ENCODE peak calls at places on chromosomes 5 and 9, in four cellular contexts. R is astrocyte, L is cardiac fibroblast, B is aorta. Q is an unnamed sample.

GRCh38 chr9:114203410-114204140 is 48.2 kb downstream of the COL27A1 start:
- DNase-seq in R (peak), L (no peak), B (no peak), Q (no peak)

GRCh38 chr9:92406506-92406905 is 2.1 kb upstream of the OGN start:
- DNase-seq in R (peak), L (no peak), B (peak), Q (no peak)

GRCh38 chr9:124218438-124219289 is 39.1 kb upstream of the NEK6 start:
- DNase-seq in R (peak), L (peak), B (peak), Q (no peak)

GRCh38 chr5:111782171-111782570 is 25.2 kb upstream of the NREP start:
- DNase-seq in R (no peak), L (peak), B (no peak), Q (no peak)

GRCh38 chr9:34571180-34571800 is 18.2 kb downstream of the CNTFR start:
- DNase-seq in R (no peak), L (no peak), B (no peak), Q (no peak)

GRCh38 chr5:162248107-162248713 is 180.6 kb downstream of the GABRG2 start:
- DNase-seq in R (no peak), L (no peak), B (no peak), Q (no peak)

GRCh38 chr9:20582150-20582549 is 40.1 kb downstream of the MLLT3 start:
- DNase-seq in R (no peak), L (no peak), B (no peak), Q (no peak)

GRCh38 chr5:150075233-150075632 is 11.1 kb downstream of the CSF1R start:
- DNase-seq in R (no peak), L (no peak), B (no peak), Q (peak)

GRCh38 chr5:7392401-7393024 is 3.4 kb upstream of the ADCY2 start:
- DNase-seq in R (peak), L (peak), B (no peak), Q (no peak)

GRCh38 chr9:131323629-131324028 is 34.1 kb downstream of the PLPP7 start:
- DNase-seq in R (no peak), L (no peak), B (peak), Q (no peak)

GRCh38 chr5:93585054-93585751 is 2.2 kb downstream of the NR2F1 start:
- DNase-seq in R (no peak), L (no peak), B (no peak), Q (peak)

GRCh38 chr5:88833371-88834107 is 49.4 kb downstream of the MEF2C start:
- DNase-seq in R (peak), L (peak), B (peak), Q (no peak)

GRCh38 chr9:106284300-106284699 is 578.7 kb upstream of the ZNF462 start:
- DNase-seq in R (no peak), L (no peak), B (no peak), Q (peak)

GRCh38 chr5:80711938-80712337 is 57.2 kb upstream of the DHFR start:
- DNase-seq in R (no peak), L (peak), B (no peak), Q (peak)

GRCh38 chr9:4223434-4223833 is 76.4 kb downstream of the GLIS3 start:
- DNase-seq in R (no peak), L (no peak), B (no peak), Q (no peak)

GRCh38 chr9:6605202-6605601 is 40.3 kb downstream of the GLDC start:
- DNase-seq in R (no peak), L (no peak), B (no peak), Q (no peak)

GRCh38 chr5:74579215-74579614 is 61.3 kb downstream of the ENC1 start:
- DNase-seq in R (peak), L (peak), B (no peak), Q (no peak)

GRCh38 chr9:6152824-6153223 is 62.8 kb upstream of the IL33 start:
- DNase-seq in R (no peak), L (no peak), B (no peak), Q (no peak)

GRCh38 chr9:106288689-106289088 is 574.3 kb upstream of the ZNF462 start:
- DNase-seq in R (no peak), L (no peak), B (no peak), Q (no peak)

GRCh38 chr5:67214713-67215591 is 18.4 kb upstream of the CD180 start:
- DNase-seq in R (no peak), L (no peak), B (no peak), Q (no peak)

GRCh38 chr9:111952559-111952958 is 55.9 kb downstream of the UGCG start:
- DNase-seq in R (peak), L (peak), B (no peak), Q (no peak)

GRCh38 chr9:133725886-133726285 is 12.3 kb downstream of the SARDH start:
- DNase-seq in R (no peak), L (no peak), B (no peak), Q (no peak)

GRCh38 chr9:23754551-23754950 is 71.5 kb downstream of the ELAVL2 start:
- DNase-seq in R (no peak), L (no peak), B (no peak), Q (no peak)

GRCh38 chr5:157203417-157203816 is 22.8 kb downstream of the ITK start:
- DNase-seq in R (no peak), L (no peak), B (no peak), Q (no peak)

GRCh38 chr5:94523018-94523417 is 95.4 kb downstream of the KIAA0825 start:
- DNase-seq in R (no peak), L (no peak), B (no peak), Q (no peak)

GRCh38 chr5:150636391-150637244 is 3.8 kb upstream of the SYNPO start:
- DNase-seq in R (peak), L (peak), B (peak), Q (no peak)

GRCh38 chr5:118441034-118441433 is 547.3 kb downstream of the DTWD2 start:
- DNase-seq in R (no peak), L (no peak), B (no peak), Q (no peak)

GRCh38 chr9:133512253-133513213 is 12.2 kb downstream of the MYMK start:
- DNase-seq in R (no peak), L (no peak), B (no peak), Q (no peak)

GRCh38 chr5:78896128-78896527 is 89.0 kb downstream of the ARSB start:
- DNase-seq in R (peak), L (peak), B (no peak), Q (no peak)

GRCh38 chr5:73182282-73182681 is 9.3 kb downstream of the TMEM174 start:
- DNase-seq in R (no peak), L (no peak), B (no peak), Q (no peak)

GRCh38 chr5:53041071-53041692 is 52.0 kb downstream of the ITGA2 start:
- DNase-seq in R (peak), L (peak), B (no peak), Q (no peak)

GRCh38 chr9:111449705-111450104 is 34.5 kb downstream of the ECPAS start:
- DNase-seq in R (no peak), L (no peak), B (no peak), Q (no peak)

GRCh38 chr5:160020266-160020770 is 11.4 kb downstream of the TTC1 start:
- DNase-seq in R (no peak), L (no peak), B (no peak), Q (no peak)

GRCh38 chr9:75088646-75089368 is 493 bp downstream of the OSTF1 start:
- DNase-seq in R (peak), L (peak), B (peak), Q (peak)

GRCh38 chr5:133889271-133889905 is 79.0 kb downstream of the C5orf15 start:
- DNase-seq in R (no peak), L (no peak), B (no peak), Q (no peak)

GRCh38 chr9:35909274-35909673 is at the start of gene SPAAR:
- DNase-seq in R (no peak), L (no peak), B (no peak), Q (no peak)

GRCh38 chr9:35912791-35913400 is 3.6 kb downstream of the SPAAR start:
- DNase-seq in R (no peak), L (no peak), B (no peak), Q (no peak)

GRCh38 chr9:35909687-35910612 is 660 bp downstream of the SPAAR start:
- DNase-seq in R (no peak), L (peak), B (no peak), Q (no peak)

GRCh38 chr9:35911690-35912089 is 2.4 kb downstream of the SPAAR start:
- DNase-seq in R (no peak), L (no peak), B (no peak), Q (no peak)

GRCh38 chr9:35910613-35911488 is 1.6 kb downstream of the SPAAR start:
- DNase-seq in R (peak), L (peak), B (no peak), Q (peak)
- H3K4me3 ChIP-seq in R (no peak), L (peak), B (no peak), Q (no peak)

GRCh38 chr5:83472213-83472507 is 616 bp downstream of the VCAN start:
- DNase-seq in R (no peak), L (no peak), B (no peak), Q (no peak)
- H3K4me3 ChIP-seq in R (peak), L (peak), B (peak), Q (peak)

DNA sequence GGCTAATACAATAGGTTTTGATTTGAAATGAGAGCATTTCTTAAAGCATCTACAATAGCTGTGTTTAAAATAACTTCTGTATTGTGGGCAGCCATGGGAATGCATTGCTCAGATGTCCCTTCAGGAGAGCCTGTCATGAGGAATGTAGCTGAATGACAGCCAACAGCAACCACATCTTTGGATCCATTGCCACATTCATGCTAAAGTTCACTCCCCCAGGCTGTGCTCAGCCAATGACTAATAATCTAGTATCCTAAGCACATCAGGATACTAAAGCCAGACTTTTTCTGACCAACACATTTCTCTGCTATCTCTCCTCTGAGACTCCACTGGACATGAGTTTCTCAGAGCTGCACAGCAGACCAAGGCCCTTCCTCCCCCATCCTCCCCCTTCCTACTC is 45.5 kb downstream of the HTR1A start:
- DNase-seq in R (peak), L (peak), B (no peak), Q (no peak)
- H3K4me3 ChIP-seq in R (no peak), L (no peak), B (no peak), Q (no peak)

GRCh38 chr9:137218212-137218753 is 3.8 kb downstream of the RNF208 start:
- DNase-seq in R (no peak), L (no peak), B (no peak), Q (no peak)

GRCh38 chr9:137217276-137218211 is 4.5 kb downstream of the RNF208 start:
- DNase-seq in R (no peak), L (peak), B (no peak), Q (peak)

GRCh38 chr9:137220317-137221094 is 1.5 kb downstream of the RNF208 start:
- DNase-seq in R (no peak), L (no peak), B (no peak), Q (no peak)

GRCh38 chr9:137219757-137220316 is 2.2 kb downstream of the RNF208 start:
- DNase-seq in R (no peak), L (no peak), B (no peak), Q (no peak)

DNA sequence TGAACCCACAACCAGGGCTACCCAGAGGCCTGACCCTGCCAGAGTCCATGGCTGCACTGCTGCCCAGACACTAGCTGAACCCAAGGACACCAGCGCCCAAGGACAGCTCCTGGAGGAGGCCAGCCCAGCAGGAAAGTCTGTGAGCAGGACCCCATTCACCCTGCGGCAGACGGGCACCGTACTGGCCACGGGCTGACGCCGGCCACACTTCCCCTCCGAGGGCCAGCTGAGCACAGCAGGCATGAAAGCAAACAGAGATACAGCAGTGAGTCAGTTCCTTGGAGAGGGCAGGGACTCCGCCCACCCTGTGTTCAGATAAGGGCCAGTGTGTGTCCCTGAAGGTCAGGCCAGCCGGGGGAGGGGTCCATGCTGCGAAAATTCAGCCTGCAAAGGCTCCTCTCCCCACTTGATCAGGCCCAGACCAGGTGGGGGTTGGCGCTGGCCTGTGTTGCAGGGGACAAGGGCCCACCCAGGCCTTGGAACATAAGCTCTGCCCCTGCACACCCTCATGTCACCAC is 3.2 kb downstream of the RNF208 start:
- DNase-seq in R (peak), L (peak), B (no peak), Q (no peak)
- H3K4me3 ChIP-seq in R (no peak), L (no peak), B (no peak), Q (no peak)

DNA sequence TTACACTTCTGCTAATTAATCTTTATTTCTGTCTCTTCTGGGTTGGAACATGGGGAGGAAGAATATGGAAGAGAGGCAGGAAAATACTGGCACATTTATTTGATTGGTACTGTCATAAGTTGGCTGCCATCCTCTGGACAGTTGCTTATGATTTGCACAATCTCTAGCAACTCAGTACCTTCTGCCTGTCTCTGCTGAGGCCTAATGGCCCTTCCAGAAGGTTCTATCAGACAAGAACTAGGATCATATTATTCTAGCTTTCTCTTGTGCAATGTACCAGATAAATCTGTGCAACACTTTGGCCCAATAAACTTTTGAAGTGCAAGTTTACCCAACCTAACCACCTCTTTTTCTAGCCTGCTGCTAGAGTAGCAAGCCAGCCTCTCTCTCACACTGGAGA is 335.0 kb downstream of the ARRDC3 start:
- DNase-seq in R (no peak), L (no peak), B (no peak), Q (no peak)
- H3K4me3 ChIP-seq in R (no peak), L (no peak), B (no peak), Q (no peak)

GRCh38 chr5:23007762-23008161 is 154.6 kb upstream of the CDH12 start:
- DNase-seq in R (no peak), L (no peak), B (no peak), Q (no peak)

GRCh38 chr5:23014251-23014650 is 161.1 kb upstream of the CDH12 start:
- DNase-seq in R (no peak), L (no peak), B (no peak), Q (no peak)

GRCh38 chr5:23012842-23013241 is 159.7 kb upstream of the CDH12 start:
- DNase-seq in R (no peak), L (no peak), B (no peak), Q (no peak)

GRCh38 chr5:23014817-23015216 is 161.7 kb upstream of the CDH12 start:
- DNase-seq in R (no peak), L (no peak), B (no peak), Q (no peak)

DNA sequence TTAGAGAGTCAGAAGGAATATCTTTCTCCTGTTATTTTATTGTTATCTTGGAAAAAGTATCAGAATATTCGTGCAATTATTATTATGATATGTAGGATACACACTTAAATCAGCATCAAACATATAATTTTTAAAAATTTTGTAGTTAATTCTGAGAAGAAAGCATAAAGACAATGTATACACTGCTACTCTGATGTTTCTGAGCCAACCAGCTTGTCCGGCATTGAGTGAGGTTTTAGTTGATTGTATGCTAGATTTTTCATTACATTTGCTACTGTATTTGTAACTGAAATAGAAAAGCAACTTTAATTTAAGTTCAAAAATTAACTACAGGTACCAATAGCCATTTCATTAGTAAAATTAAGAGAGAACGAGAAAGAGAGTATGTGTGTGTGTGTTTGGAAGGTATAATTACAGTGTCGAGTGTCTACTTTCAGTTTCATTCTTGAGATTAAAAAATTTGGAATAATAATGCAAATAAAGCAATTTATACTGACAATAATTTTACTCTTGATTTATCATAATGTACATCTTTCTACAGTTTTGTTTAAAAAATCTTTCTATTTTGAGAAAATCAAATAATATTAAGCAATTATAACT is 160.4 kb upstream of the CDH12 start:
- DNase-seq in R (no peak), L (no peak), B (no peak), Q (no peak)
- H3K4me3 ChIP-seq in R (no peak), L (no peak), B (no peak), Q (no peak)